ENCODE peak calls at places on chromosomes 1 and 21, in eight cellular contexts. T, P, L, N, Q, Z, G and A are unnamed samples.

GRCh38 chr1:21801100-21801499 is 11.0 kb upstream of the LDLRAD2 start:
- DNase-seq in T (no peak), P (no peak), L (no peak), N (no peak), Q (no peak), Z (no peak), G (no peak), A (peak)

GRCh38 chr21:43859747-43860214 is 5.2 kb upstream of the AGPAT3 start:
- DNase-seq in T (no peak), P (no peak), L (no peak), N (no peak), Q (peak), Z (no peak), G (no peak), A (no peak)

GRCh38 chr1:62954758-62955157 is 170.8 kb downstream of the ATG4C start:
- DNase-seq in T (no peak), P (no peak), L (no peak), N (no peak), Q (no peak), Z (no peak), G (no peak), A (no peak)

GRCh38 chr1:111656093-111657017 is 36.8 kb downstream of the RAP1A start:
- DNase-seq in T (peak), P (peak), L (no peak), N (peak), Q (peak), Z (no peak), G (peak), A (peak)

GRCh38 chr1:211133393-211133840 is 531 bp downstream of the KCNH1 start:
- DNase-seq in T (no peak), P (peak), L (peak), N (no peak), Q (no peak), Z (peak), G (no peak), A (no peak)

GRCh38 chr21:45831991-45832740 is 149.4 kb upstream of the COL6A1 start:
- DNase-seq in T (peak), P (no peak), L (no peak), N (no peak), Q (no peak), Z (peak), G (no peak), A (no peak)

GRCh38 chr1:37473431-37474050 is 839 bp upstream of the ZC3H12A start:
- DNase-seq in T (peak), P (no peak), L (no peak), N (peak), Q (no peak), Z (no peak), G (no peak), A (no peak)

GRCh38 chr1:22847709-22848108 is 125.0 kb downstream of the LACTBL1 start:
- DNase-seq in T (no peak), P (no peak), L (no peak), N (no peak), Q (no peak), Z (no peak), G (no peak), A (no peak)

GRCh38 chr1:92484472-92485373 is 2.0 kb downstream of the GFI1 start:
- DNase-seq in T (no peak), P (peak), L (peak), N (peak), Q (no peak), Z (peak), G (no peak), A (no peak)

GRCh38 chr1:4213599-4213998 is 313.5 kb upstream of the C1orf174 start:
- DNase-seq in T (no peak), P (no peak), L (no peak), N (no peak), Q (no peak), Z (no peak), G (no peak), A (no peak)

GRCh38 chr1:167083871-167084270 is 6.3 kb downstream of the GPA33 start:
- DNase-seq in T (no peak), P (peak), L (no peak), N (no peak), Q (no peak), Z (no peak), G (no peak), A (no peak)

GRCh38 chr1:22509815-22510214 is 53.5 kb upstream of the EPHA8 start:
- DNase-seq in T (peak), P (no peak), L (no peak), N (no peak), Q (no peak), Z (no peak), G (no peak), A (no peak)

GRCh38 chr1:36710008-36710407 is 227.3 kb upstream of the CSF3R start:
- DNase-seq in T (no peak), P (no peak), L (no peak), N (no peak), Q (no peak), Z (no peak), G (no peak), A (no peak)

GRCh38 chr1:18948048-18948912 is 8.2 kb downstream of the IFFO2 start:
- DNase-seq in T (peak), P (no peak), L (no peak), N (no peak), Q (no peak), Z (peak), G (no peak), A (peak)

GRCh38 chr1:57411262-57411661 is 12.6 kb downstream of the DAB1 start:
- DNase-seq in T (peak), P (peak), L (no peak), N (no peak), Q (no peak), Z (peak), G (no peak), A (no peak)

GRCh38 chr21:45517249-45518065 is 24.8 kb downstream of the SLC19A1 start:
- DNase-seq in T (peak), P (peak), L (no peak), N (no peak), Q (no peak), Z (peak), G (no peak), A (no peak)

GRCh38 chr21:16942703-16943102 is 570.1 kb upstream of the CXADR start:
- DNase-seq in T (no peak), P (peak), L (peak), N (no peak), Q (no peak), Z (no peak), G (no peak), A (no peak)

GRCh38 chr1:113929750-113930498 is 800 bp downstream of the HIPK1 start:
- DNase-seq in T (peak), P (no peak), L (no peak), N (peak), Q (peak), Z (peak), G (peak), A (peak)

GRCh38 chr1:196535727-196536126 is 72.5 kb downstream of the KCNT2 start:
- DNase-seq in T (peak), P (peak), L (peak), N (peak), Q (no peak), Z (no peak), G (no peak), A (no peak)

GRCh38 chr1:200253774-200254495 is 155.9 kb downstream of the ZNF281 start:
- DNase-seq in T (no peak), P (no peak), L (no peak), N (peak), Q (no peak), Z (no peak), G (no peak), A (no peak)

GRCh38 chr1:90723561-90724108 is 6.5 kb upstream of the BARHL2 start:
- DNase-seq in T (no peak), P (peak), L (peak), N (no peak), Q (no peak), Z (no peak), G (no peak), A (no peak)

GRCh38 chr1:94281361-94282142 is 44.2 kb upstream of the ARHGAP29 start:
- DNase-seq in T (no peak), P (no peak), L (no peak), N (no peak), Q (no peak), Z (no peak), G (no peak), A (no peak)

GRCh38 chr21:33268736-33269441 is 2.7 kb downstream of the IL10RB start:
- DNase-seq in T (no peak), P (peak), L (no peak), N (peak), Q (peak), Z (peak), G (peak), A (no peak)

GRCh38 chr1:118077331-118078055 is 107.5 kb downstream of the SPAG17 start:
- DNase-seq in T (peak), P (peak), L (no peak), N (no peak), Q (no peak), Z (no peak), G (no peak), A (peak)

GRCh38 chr1:54887665-54888071 is 673 bp upstream of the DHCR24 start:
- DNase-seq in T (peak), P (no peak), L (peak), N (peak), Q (peak), Z (peak), G (peak), A (no peak)

GRCh38 chr1:183726825-183727224 is 73.7 kb upstream of the APOBEC4 start:
- DNase-seq in T (no peak), P (no peak), L (no peak), N (no peak), Q (no peak), Z (no peak), G (no peak), A (no peak)

GRCh38 chr1:201468501-201468843 is 516 bp downstream of the PHLDA3 start:
- DNase-seq in T (peak), P (peak), L (peak), N (no peak), Q (no peak), Z (peak), G (no peak), A (no peak)

GRCh38 chr1:85502625-85503083 is 37.7 kb upstream of the DDAH1 start:
- DNase-seq in T (peak), P (peak), L (peak), N (peak), Q (peak), Z (no peak), G (peak), A (peak)

GRCh38 chr1:203643213-203644045 is 16.8 kb downstream of the ATP2B4 start:
- DNase-seq in T (no peak), P (no peak), L (no peak), N (no peak), Q (no peak), Z (no peak), G (no peak), A (no peak)

GRCh38 chr1:2594641-2595131 is 8.1 kb downstream of the PRXL2B start:
- DNase-seq in T (no peak), P (no peak), L (peak), N (no peak), Q (no peak), Z (peak), G (no peak), A (no peak)

GRCh38 chr1:77834771-77835334 is 53.6 kb upstream of the NEXN start:
- DNase-seq in T (peak), P (no peak), L (no peak), N (no peak), Q (peak), Z (no peak), G (peak), A (peak)

GRCh38 chr1:161273402-161273801 is 14.9 kb downstream of the PCP4L1 start:
- DNase-seq in T (peak), P (no peak), L (no peak), N (no peak), Q (no peak), Z (no peak), G (no peak), A (no peak)

GRCh38 chr1:119091618-119092017 is 48.8 kb downstream of the WARS2 start:
- DNase-seq in T (no peak), P (no peak), L (no peak), N (no peak), Q (no peak), Z (no peak), G (no peak), A (no peak)

GRCh38 chr1:54937469-54937868 is 43.0 kb upstream of the TMEM61 start:
- DNase-seq in T (no peak), P (no peak), L (no peak), N (no peak), Q (no peak), Z (no peak), G (no peak), A (no peak)

GRCh38 chr1:19179597-19180271 is 30.3 kb downstream of the UBR4 start:
- DNase-seq in T (peak), P (no peak), L (no peak), N (peak), Q (peak), Z (no peak), G (no peak), A (peak)

GRCh38 chr21:39325458-39325857 is 12.0 kb upstream of the BRWD1 start:
- DNase-seq in T (no peak), P (no peak), L (no peak), N (no peak), Q (no peak), Z (no peak), G (no peak), A (no peak)

GRCh38 chr1:41810446-41810845 is 108.3 kb downstream of the HIVEP3 start:
- DNase-seq in T (peak), P (peak), L (peak), N (peak), Q (no peak), Z (no peak), G (no peak), A (peak)

GRCh38 chr1:17439250-17440073 is at the start of gene RCC2:
- DNase-seq in T (peak), P (peak), L (peak), N (peak), Q (peak), Z (peak), G (peak), A (peak)

GRCh38 chr1:112316254-112316653 is 79.8 kb upstream of the CTTNBP2NL start:
- DNase-seq in T (no peak), P (no peak), L (no peak), N (no peak), Q (no peak), Z (no peak), G (no peak), A (no peak)

GRCh38 chr21:16071761-16072160 is 342.0 kb downstream of the USP25 start:
- DNase-seq in T (no peak), P (no peak), L (no peak), N (no peak), Q (no peak), Z (no peak), G (no peak), A (no peak)

DNA sequence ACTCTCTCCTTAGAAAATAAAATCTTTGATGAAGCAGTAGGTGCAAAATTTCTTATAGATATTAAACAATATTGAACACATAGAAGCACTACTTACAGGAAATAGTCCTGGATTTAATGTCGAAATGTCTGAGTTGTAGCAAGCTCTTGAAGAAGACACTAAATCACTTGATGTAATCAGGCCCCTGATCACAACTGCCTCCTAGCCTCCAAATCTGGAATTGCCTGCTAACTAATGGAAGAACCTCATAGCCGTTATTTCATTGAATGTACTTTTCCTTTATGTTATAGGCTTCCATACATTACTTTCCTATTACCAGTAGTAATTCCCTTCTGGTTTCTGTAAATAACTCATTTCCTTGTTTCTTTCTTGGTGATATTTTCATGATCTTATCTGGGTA is 675.7 kb upstream of the CHRM3 start:
- DNase-seq in T (no peak), P (peak), L (peak), N (no peak), Q (no peak), Z (no peak), G (no peak), A (no peak)
- TF ChIP-seq CTCF in T (no peak), P (peak), L (no peak), N (no peak), Q (no peak), Z (no peak), G (no peak), A (peak)

GRCh38 chr1:156096640-156097391 is 14.6 kb upstream of the MEX3A start:
- DNase-seq in T (peak), P (peak), L (peak), N (peak), Q (peak), Z (peak), G (peak), A (peak)

GRCh38 chr1:156098782-156099181 is 15.7 kb upstream of the LMNA start:
- DNase-seq in T (no peak), P (peak), L (no peak), N (no peak), Q (no peak), Z (no peak), G (no peak), A (no peak)

GRCh38 chr1:156099282-156099681 is 15.2 kb upstream of the LMNA start:
- DNase-seq in T (no peak), P (no peak), L (no peak), N (no peak), Q (no peak), Z (no peak), G (no peak), A (no peak)

GRCh38 chr1:156097499-156098178 is 15.4 kb upstream of the MEX3A start:
- DNase-seq in T (no peak), P (no peak), L (no peak), N (no peak), Q (no peak), Z (peak), G (no peak), A (no peak)

GRCh38 chr1:156095906-156096508 is 13.7 kb upstream of the MEX3A start:
- DNase-seq in T (no peak), P (peak), L (no peak), N (no peak), Q (no peak), Z (peak), G (no peak), A (no peak)
- TF ChIP-seq CTCF in T (no peak), P (no peak), L (no peak), N (no peak), Q (no peak), Z (no peak), G (no peak), A (no peak)

DNA sequence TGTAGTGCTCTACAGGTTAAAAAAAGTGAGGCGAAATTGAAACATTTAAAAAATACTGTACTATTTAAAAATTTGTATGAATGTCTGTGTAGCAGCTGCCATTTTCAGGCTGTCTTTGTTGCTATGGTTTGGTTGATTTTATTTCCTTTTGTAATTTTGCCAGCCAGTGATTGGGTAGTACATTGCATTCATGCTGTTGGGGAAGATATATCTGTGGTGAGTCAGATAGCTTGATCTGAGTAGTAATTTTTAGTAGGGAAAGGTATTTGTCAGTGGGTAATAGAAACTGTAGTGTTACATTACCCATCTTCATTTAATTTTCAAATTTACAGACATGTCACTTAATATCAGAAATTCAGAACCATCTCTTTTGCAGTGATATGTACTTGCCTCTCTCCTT is 15.0 kb downstream of the NFIA start:
- DNase-seq in T (peak), P (no peak), L (no peak), N (no peak), Q (no peak), Z (no peak), G (no peak), A (peak)
- TF ChIP-seq CTCF in T (no peak), P (no peak), L (no peak), N (no peak), Q (no peak), Z (no peak), G (no peak), A (no peak)

GRCh38 chr1:162677607-162678371 is 45.5 kb downstream of the DDR2 start:
- DNase-seq in T (no peak), P (no peak), L (no peak), N (no peak), Q (no peak), Z (no peak), G (no peak), A (no peak)
- TF ChIP-seq CTCF in T (peak), P (no peak), L (no peak), N (no peak), Q (no peak), Z (no peak), G (no peak), A (peak)

GRCh38 chr21:27799861-27800260 is 833.0 kb upstream of the ADAMTS5 start:
- DNase-seq in T (peak), P (no peak), L (no peak), N (no peak), Q (no peak), Z (no peak), G (no peak), A (no peak)

GRCh38 chr21:27805696-27806095 is 838.8 kb upstream of the ADAMTS5 start:
- DNase-seq in T (no peak), P (no peak), L (no peak), N (no peak), Q (no peak), Z (no peak), G (no peak), A (no peak)

GRCh38 chr21:27804515-27804914 is 837.6 kb upstream of the ADAMTS5 start:
- DNase-seq in T (peak), P (no peak), L (no peak), N (no peak), Q (no peak), Z (no peak), G (no peak), A (no peak)

GRCh38 chr21:27803571-27803970 is 836.7 kb upstream of the ADAMTS5 start:
- DNase-seq in T (no peak), P (no peak), L (no peak), N (no peak), Q (no peak), Z (no peak), G (no peak), A (no peak)

GRCh38 chr21:27802816-27803475 is 836.1 kb upstream of the ADAMTS5 start:
- DNase-seq in T (peak), P (peak), L (peak), N (peak), Q (peak), Z (no peak), G (peak), A (peak)
- TF ChIP-seq CTCF in T (peak), P (peak), L (peak), N (peak), Q (peak), Z (peak), G (no peak), A (peak)

DNA sequence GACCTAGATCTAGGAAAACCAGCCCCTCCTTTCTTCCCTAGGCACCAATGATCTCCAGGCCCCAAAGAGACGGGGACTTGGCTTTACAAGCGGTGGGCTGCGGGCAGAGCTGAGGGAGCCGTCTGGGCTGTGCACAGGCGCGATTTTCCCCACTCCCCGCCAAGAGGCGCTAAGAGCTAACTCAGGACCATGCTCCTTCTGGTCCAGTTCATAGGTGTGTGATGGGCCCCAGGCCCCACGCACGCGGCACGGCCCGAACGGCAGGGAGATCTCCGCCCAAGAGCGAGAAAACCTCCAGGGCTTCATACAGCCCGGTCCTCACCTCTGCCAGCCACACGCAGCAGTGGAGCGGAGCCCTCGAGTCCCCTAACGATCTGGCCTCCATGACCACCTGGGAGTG is 7.5 kb upstream of the GPR153 start:
- DNase-seq in T (no peak), P (peak), L (peak), N (no peak), Q (no peak), Z (no peak), G (no peak), A (no peak)
- TF ChIP-seq CTCF in T (no peak), P (peak), L (no peak), N (no peak), Q (no peak), Z (no peak), G (no peak), A (no peak)